ENCODE peak calls at places on chromosomes 11 and 22, in five cellular contexts. K is non-pigmented ciliary epithelial cell, P is iris pigment epithelial cell, B is iPS-NIHi11, C is NCI-H748 treated with DMSO at 0.1 percent for 48 hours. Z is an unnamed sample.

GRCh38 chr11:17388609-17389204 is at the start of gene KCNJ11:
- DNase-seq in K (no peak), P (no peak), B (peak), C (peak), Z (peak)

GRCh38 chr22:49006207-49007012 is 821.3 kb downstream of the BRD1 start:
- DNase-seq in K (no peak), P (no peak), B (no peak), C (no peak), Z (no peak)

GRCh38 chr11:26465270-26465669 is 106.8 kb downstream of the MUC15 start:
- DNase-seq in K (no peak), P (no peak), B (no peak), C (no peak), Z (no peak)

GRCh38 chr22:39351689-39352214 is 2.0 kb downstream of the SYNGR1 start:
- DNase-seq in K (no peak), P (peak), B (no peak), C (no peak), Z (no peak)

GRCh38 chr22:46031561-46031960 is 54.6 kb upstream of the WNT7B start:
- DNase-seq in K (no peak), P (no peak), B (no peak), C (no peak), Z (no peak)

GRCh38 chr11:120908521-120909181 is 115.3 kb upstream of the TBCEL start:
- DNase-seq in K (no peak), P (peak), B (no peak), C (no peak), Z (peak)

GRCh38 chr11:126416542-126417090 is 61.1 kb downstream of the ST3GAL4 start:
- DNase-seq in K (peak), P (peak), B (peak), C (peak), Z (peak)

GRCh38 chr11:68750197-68750987 is 928 bp downstream of the TESMIN start:
- DNase-seq in K (no peak), P (no peak), B (peak), C (no peak), Z (peak)

GRCh38 chr11:8192016-8192895 is 23.4 kb upstream of the RIC3 start:
- DNase-seq in K (peak), P (peak), B (peak), C (peak), Z (no peak)

GRCh38 chr11:125923012-125923579 is 18.8 kb downstream of the DDX25 start:
- DNase-seq in K (peak), P (peak), B (peak), C (peak), Z (peak)

GRCh38 chr11:39965701-39966100 is 1493.8 kb downstream of the LRRC4C start:
- DNase-seq in K (no peak), P (no peak), B (no peak), C (no peak), Z (no peak)

GRCh38 chr22:50143096-50143495 is 27.4 kb upstream of the PANX2 start:
- DNase-seq in K (no peak), P (no peak), B (no peak), C (no peak), Z (no peak)

GRCh38 chr11:32830413-32830738 is 649 bp downstream of the PRRG4 start:
- DNase-seq in K (no peak), P (peak), B (peak), C (no peak), Z (no peak)

GRCh38 chr11:107844041-107844440 is 14.5 kb downstream of the SLC35F2 start:
- DNase-seq in K (no peak), P (peak), B (no peak), C (no peak), Z (no peak)

GRCh38 chr22:26642465-26643367 is 14.7 kb upstream of the MIAT start:
- DNase-seq in K (no peak), P (no peak), B (no peak), C (peak), Z (peak)

GRCh38 chr11:68146704-68147474 is 25.7 kb upstream of the CHKA start:
- DNase-seq in K (no peak), P (peak), B (peak), C (peak), Z (no peak)

GRCh38 chr11:55697817-55698216 is 35.8 kb downstream of the OR4C6 start:
- DNase-seq in K (no peak), P (no peak), B (no peak), C (no peak), Z (no peak)

GRCh38 chr11:112253605-112254242 is 6.9 kb downstream of the PLET1 start:
- DNase-seq in K (no peak), P (no peak), B (no peak), C (no peak), Z (no peak)

GRCh38 chr22:19287076-19287724 is 4.3 kb downstream of the CLTCL1 start:
- DNase-seq in K (peak), P (peak), B (peak), C (peak), Z (no peak)

GRCh38 chr11:19392321-19392720 is 151.6 kb upstream of the E2F8 start:
- DNase-seq in K (no peak), P (no peak), B (no peak), C (no peak), Z (no peak)

GRCh38 chr11:70424765-70425164 is 26.4 kb downstream of the CTTN start:
- DNase-seq in K (no peak), P (no peak), B (no peak), C (no peak), Z (no peak)